ENCODE peak calls at places on chromosomes 11 and 22, in seven cellular contexts. One of them, this sample, is unnamed.

GRCh38 chr11:35407041-35407440 is 12.3 kb downstream of the SLC1A2 start:
- DNase-seq in AG08395: no peak
- DNase-seq in endothelial cell: no peak
- DNase-seq in cardiac muscle cell: no peak
- DNase-seq in stimulated activated CD4-positive, alpha-beta T cell treated with anti-CD3 and anti-CD28 coated beads, Interleukin-12 subunit alpha, Interleukin-12 subunit beta, amount 100 ng/mL, for 24 hours: no peak
- DNase-seq in GM23338: no peak
- DNase-seq in amniotic stem cell: no peak
- DNase-seq in this sample: no peak

GRCh38 chr11:46560300-46561025 is 33.4 kb downstream of the AMBRA1 start:
- DNase-seq in AG08395: peak; percentile 33
- DNase-seq in endothelial cell: no peak
- DNase-seq in cardiac muscle cell: peak; percentile 55
- DNase-seq in stimulated activated CD4-positive, alpha-beta T cell treated with anti-CD3 and anti-CD28 coated beads, Interleukin-12 subunit alpha, Interleukin-12 subunit beta, amount 100 ng/mL, for 24 hours: no peak
- DNase-seq in GM23338: no peak
- DNase-seq in amniotic stem cell: no peak
- DNase-seq in this sample: peak; percentile 32

GRCh38 chr11:9575531-9576240 is 2.2 kb downstream of the WEE1 start:
- DNase-seq in AG08395: no peak
- DNase-seq in endothelial cell: no peak
- DNase-seq in cardiac muscle cell: no peak
- DNase-seq in stimulated activated CD4-positive, alpha-beta T cell treated with anti-CD3 and anti-CD28 coated beads, Interleukin-12 subunit alpha, Interleukin-12 subunit beta, amount 100 ng/mL, for 24 hours: no peak
- DNase-seq in GM23338: no peak
- DNase-seq in amniotic stem cell: no peak
- DNase-seq in this sample: no peak

GRCh38 chr11:134503596-134503995 is 91.6 kb upstream of the B3GAT1 start:
- DNase-seq in AG08395: no peak
- DNase-seq in endothelial cell: no peak
- DNase-seq in cardiac muscle cell: no peak
- DNase-seq in stimulated activated CD4-positive, alpha-beta T cell treated with anti-CD3 and anti-CD28 coated beads, Interleukin-12 subunit alpha, Interleukin-12 subunit beta, amount 100 ng/mL, for 24 hours: no peak
- DNase-seq in GM23338: no peak
- DNase-seq in amniotic stem cell: no peak
- DNase-seq in this sample: no peak

GRCh38 chr11:46438211-46438610 is 46.6 kb upstream of the CHRM4 start:
- DNase-seq in AG08395: no peak
- DNase-seq in endothelial cell: no peak
- DNase-seq in cardiac muscle cell: no peak
- DNase-seq in stimulated activated CD4-positive, alpha-beta T cell treated with anti-CD3 and anti-CD28 coated beads, Interleukin-12 subunit alpha, Interleukin-12 subunit beta, amount 100 ng/mL, for 24 hours: no peak
- DNase-seq in GM23338: no peak
- DNase-seq in amniotic stem cell: no peak
- DNase-seq in this sample: no peak

GRCh38 chr11:827146-827860 is 416 bp upstream of the CRACR2B start:
- DNase-seq in AG08395: no peak
- DNase-seq in endothelial cell: peak; percentile 35
- DNase-seq in cardiac muscle cell: no peak
- DNase-seq in stimulated activated CD4-positive, alpha-beta T cell treated with anti-CD3 and anti-CD28 coated beads, Interleukin-12 subunit alpha, Interleukin-12 subunit beta, amount 100 ng/mL, for 24 hours: no peak
- DNase-seq in GM23338: peak; percentile 87
- DNase-seq in amniotic stem cell: no peak
- DNase-seq in this sample: no peak

GRCh38 chr11:1675536-1676253 is 21.3 kb upstream of the KRTAP5-6 start:
- DNase-seq in AG08395: no peak
- DNase-seq in endothelial cell: no peak
- DNase-seq in cardiac muscle cell: no peak
- DNase-seq in stimulated activated CD4-positive, alpha-beta T cell treated with anti-CD3 and anti-CD28 coated beads, Interleukin-12 subunit alpha, Interleukin-12 subunit beta, amount 100 ng/mL, for 24 hours: no peak
- DNase-seq in GM23338: no peak
- DNase-seq in amniotic stem cell: no peak
- DNase-seq in this sample: no peak

GRCh38 chr11:67563354-67564114 is 20.1 kb upstream of the GSTP1 start:
- DNase-seq in AG08395: peak; percentile 68
- DNase-seq in endothelial cell: no peak
- DNase-seq in cardiac muscle cell: peak; percentile 90
- DNase-seq in stimulated activated CD4-positive, alpha-beta T cell treated with anti-CD3 and anti-CD28 coated beads, Interleukin-12 subunit alpha, Interleukin-12 subunit beta, amount 100 ng/mL, for 24 hours: no peak
- DNase-seq in GM23338: no peak
- DNase-seq in amniotic stem cell: peak; percentile 2
- DNase-seq in this sample: peak; percentile 66

GRCh38 chr11:102410382-102410784 is 42.2 kb downstream of the TMEM123 start:
- DNase-seq in AG08395: peak; percentile 49
- DNase-seq in endothelial cell: no peak
- DNase-seq in cardiac muscle cell: peak; percentile 64
- DNase-seq in stimulated activated CD4-positive, alpha-beta T cell treated with anti-CD3 and anti-CD28 coated beads, Interleukin-12 subunit alpha, Interleukin-12 subunit beta, amount 100 ng/mL, for 24 hours: no peak
- DNase-seq in GM23338: peak; percentile 32
- DNase-seq in amniotic stem cell: no peak
- DNase-seq in this sample: peak; percentile 26

GRCh38 chr11:72410956-72411355 is 23.4 kb downstream of the CLPB start:
- DNase-seq in AG08395: no peak
- DNase-seq in endothelial cell: no peak
- DNase-seq in cardiac muscle cell: no peak
- DNase-seq in stimulated activated CD4-positive, alpha-beta T cell treated with anti-CD3 and anti-CD28 coated beads, Interleukin-12 subunit alpha, Interleukin-12 subunit beta, amount 100 ng/mL, for 24 hours: no peak
- DNase-seq in GM23338: no peak
- DNase-seq in amniotic stem cell: no peak
- DNase-seq in this sample: no peak

GRCh38 chr11:76670475-76671235 is at the start of gene LRRC32:
- DNase-seq in AG08395: peak; percentile 30
- DNase-seq in endothelial cell: peak; percentile 67
- DNase-seq in cardiac muscle cell: peak; percentile 55
- DNase-seq in stimulated activated CD4-positive, alpha-beta T cell treated with anti-CD3 and anti-CD28 coated beads, Interleukin-12 subunit alpha, Interleukin-12 subunit beta, amount 100 ng/mL, for 24 hours: no peak
- DNase-seq in GM23338: peak; percentile 62
- DNase-seq in amniotic stem cell: no peak
- DNase-seq in this sample: peak; percentile 75

GRCh38 chr22:19056951-19057401 is 65.2 kb downstream of the DGCR2 start:
- DNase-seq in AG08395: no peak
- DNase-seq in endothelial cell: no peak
- DNase-seq in cardiac muscle cell: no peak
- DNase-seq in stimulated activated CD4-positive, alpha-beta T cell treated with anti-CD3 and anti-CD28 coated beads, Interleukin-12 subunit alpha, Interleukin-12 subunit beta, amount 100 ng/mL, for 24 hours: no peak
- DNase-seq in GM23338: no peak
- DNase-seq in amniotic stem cell: no peak
- DNase-seq in this sample: no peak

GRCh38 chr11:66904561-66904960 is 47.7 kb downstream of the LRFN4 start:
- DNase-seq in AG08395: no peak
- DNase-seq in endothelial cell: no peak
- DNase-seq in cardiac muscle cell: no peak
- DNase-seq in stimulated activated CD4-positive, alpha-beta T cell treated with anti-CD3 and anti-CD28 coated beads, Interleukin-12 subunit alpha, Interleukin-12 subunit beta, amount 100 ng/mL, for 24 hours: no peak
- DNase-seq in GM23338: no peak
- DNase-seq in amniotic stem cell: no peak
- DNase-seq in this sample: no peak

GRCh38 chr11:132200303-132200936 is 830.0 kb downstream of the NTM start:
- DNase-seq in AG08395: no peak
- DNase-seq in endothelial cell: no peak
- DNase-seq in cardiac muscle cell: no peak
- DNase-seq in stimulated activated CD4-positive, alpha-beta T cell treated with anti-CD3 and anti-CD28 coated beads, Interleukin-12 subunit alpha, Interleukin-12 subunit beta, amount 100 ng/mL, for 24 hours: no peak
- DNase-seq in GM23338: no peak
- DNase-seq in amniotic stem cell: no peak
- DNase-seq in this sample: no peak

GRCh38 chr22:36759481-36760159 is 16.3 kb downstream of the IFT27 start:
- DNase-seq in AG08395: no peak
- DNase-seq in endothelial cell: no peak
- DNase-seq in cardiac muscle cell: no peak
- DNase-seq in stimulated activated CD4-positive, alpha-beta T cell treated with anti-CD3 and anti-CD28 coated beads, Interleukin-12 subunit alpha, Interleukin-12 subunit beta, amount 100 ng/mL, for 24 hours: no peak
- DNase-seq in GM23338: no peak
- DNase-seq in amniotic stem cell: no peak
- DNase-seq in this sample: no peak

GRCh38 chr11:85182437-85183109 is 444.6 kb downstream of the DLG2 start:
- DNase-seq in AG08395: peak; percentile 11
- DNase-seq in endothelial cell: peak; percentile 27
- DNase-seq in cardiac muscle cell: no peak
- DNase-seq in stimulated activated CD4-positive, alpha-beta T cell treated with anti-CD3 and anti-CD28 coated beads, Interleukin-12 subunit alpha, Interleukin-12 subunit beta, amount 100 ng/mL, for 24 hours: no peak
- DNase-seq in GM23338: peak; percentile 87
- DNase-seq in amniotic stem cell: no peak
- DNase-seq in this sample: peak; percentile 13

GRCh38 chr11:3840289-3840869 is 380 bp downstream of the RHOG start:
- DNase-seq in AG08395: no peak
- DNase-seq in endothelial cell: no peak
- DNase-seq in cardiac muscle cell: no peak
- DNase-seq in stimulated activated CD4-positive, alpha-beta T cell treated with anti-CD3 and anti-CD28 coated beads, Interleukin-12 subunit alpha, Interleukin-12 subunit beta, amount 100 ng/mL, for 24 hours: no peak
- DNase-seq in GM23338: peak; percentile 51
- DNase-seq in amniotic stem cell: no peak
- DNase-seq in this sample: no peak

GRCh38 chr22:39522567-39523300 is 2.4 kb downstream of the ATF4 start:
- DNase-seq in AG08395: no peak
- DNase-seq in endothelial cell: no peak
- DNase-seq in cardiac muscle cell: peak; percentile 72
- DNase-seq in stimulated activated CD4-positive, alpha-beta T cell treated with anti-CD3 and anti-CD28 coated beads, Interleukin-12 subunit alpha, Interleukin-12 subunit beta, amount 100 ng/mL, for 24 hours: no peak
- DNase-seq in GM23338: no peak
- DNase-seq in amniotic stem cell: no peak
- DNase-seq in this sample: peak; percentile 40

GRCh38 chr22:20239063-20239950 is 28.8 kb downstream of the RTN4R start:
- DNase-seq in AG08395: peak; percentile 41
- DNase-seq in endothelial cell: no peak
- DNase-seq in cardiac muscle cell: peak; percentile 32
- DNase-seq in stimulated activated CD4-positive, alpha-beta T cell treated with anti-CD3 and anti-CD28 coated beads, Interleukin-12 subunit alpha, Interleukin-12 subunit beta, amount 100 ng/mL, for 24 hours: no peak
- DNase-seq in GM23338: no peak
- DNase-seq in amniotic stem cell: no peak
- DNase-seq in this sample: peak; percentile 62

GRCh38 chr11:78812513-78813293 is 238.0 kb upstream of the NARS2 start:
- DNase-seq in AG08395: no peak
- DNase-seq in endothelial cell: no peak
- DNase-seq in cardiac muscle cell: no peak
- DNase-seq in stimulated activated CD4-positive, alpha-beta T cell treated with anti-CD3 and anti-CD28 coated beads, Interleukin-12 subunit alpha, Interleukin-12 subunit beta, amount 100 ng/mL, for 24 hours: no peak
- DNase-seq in GM23338: peak; percentile 28
- DNase-seq in amniotic stem cell: no peak
- DNase-seq in this sample: no peak

GRCh38 chr11:20609727-20610707 is 10.6 kb downstream of the SLC6A5 start:
- DNase-seq in AG08395: peak; percentile 80
- DNase-seq in endothelial cell: peak; percentile 95
- DNase-seq in cardiac muscle cell: peak; percentile 81
- DNase-seq in stimulated activated CD4-positive, alpha-beta T cell treated with anti-CD3 and anti-CD28 coated beads, Interleukin-12 subunit alpha, Interleukin-12 subunit beta, amount 100 ng/mL, for 24 hours: peak; percentile 65
- DNase-seq in GM23338: peak; percentile 94
- DNase-seq in amniotic stem cell: peak; percentile 10
- DNase-seq in this sample: peak; percentile 91

GRCh38 chr22:48863965-48864538 is 963.6 kb downstream of the BRD1 start:
- DNase-seq in AG08395: no peak
- DNase-seq in endothelial cell: no peak
- DNase-seq in cardiac muscle cell: no peak
- DNase-seq in stimulated activated CD4-positive, alpha-beta T cell treated with anti-CD3 and anti-CD28 coated beads, Interleukin-12 subunit alpha, Interleukin-12 subunit beta, amount 100 ng/mL, for 24 hours: no peak
- DNase-seq in GM23338: no peak
- DNase-seq in amniotic stem cell: no peak
- DNase-seq in this sample: no peak

GRCh38 chr22:38490915-38491314 is 15.2 kb downstream of the DDX17 start:
- DNase-seq in AG08395: no peak
- DNase-seq in endothelial cell: no peak
- DNase-seq in cardiac muscle cell: peak; percentile 70
- DNase-seq in stimulated activated CD4-positive, alpha-beta T cell treated with anti-CD3 and anti-CD28 coated beads, Interleukin-12 subunit alpha, Interleukin-12 subunit beta, amount 100 ng/mL, for 24 hours: no peak
- DNase-seq in GM23338: no peak
- DNase-seq in amniotic stem cell: no peak
- DNase-seq in this sample: peak; percentile 49

GRCh38 chr22:49623176-49623575 is 204.5 kb downstream of the BRD1 start:
- DNase-seq in AG08395: no peak
- DNase-seq in endothelial cell: no peak
- DNase-seq in cardiac muscle cell: no peak
- DNase-seq in stimulated activated CD4-positive, alpha-beta T cell treated with anti-CD3 and anti-CD28 coated beads, Interleukin-12 subunit alpha, Interleukin-12 subunit beta, amount 100 ng/mL, for 24 hours: no peak
- DNase-seq in GM23338: no peak
- DNase-seq in amniotic stem cell: no peak
- DNase-seq in this sample: no peak

GRCh38 chr11:50170115-50170514 is 137.4 kb downstream of the OR4C45 start:
- DNase-seq in AG08395: no peak
- DNase-seq in endothelial cell: no peak
- DNase-seq in cardiac muscle cell: no peak
- DNase-seq in stimulated activated CD4-positive, alpha-beta T cell treated with anti-CD3 and anti-CD28 coated beads, Interleukin-12 subunit alpha, Interleukin-12 subunit beta, amount 100 ng/mL, for 24 hours: no peak
- DNase-seq in GM23338: no peak
- DNase-seq in amniotic stem cell: no peak
- DNase-seq in this sample: no peak

GRCh38 chr11:106585061-106585460 is 433.2 kb downstream of the GUCY1A2 start:
- DNase-seq in AG08395: peak; percentile 47
- DNase-seq in endothelial cell: peak; percentile 11
- DNase-seq in cardiac muscle cell: peak; percentile 57
- DNase-seq in stimulated activated CD4-positive, alpha-beta T cell treated with anti-CD3 and anti-CD28 coated beads, Interleukin-12 subunit alpha, Interleukin-12 subunit beta, amount 100 ng/mL, for 24 hours: no peak
- DNase-seq in GM23338: peak; percentile 63
- DNase-seq in amniotic stem cell: no peak
- DNase-seq in this sample: peak; percentile 49

GRCh38 chr11:44886765-44887164 is 63.9 kb downstream of the TP53I11 start:
- DNase-seq in AG08395: peak; percentile 93
- DNase-seq in endothelial cell: no peak
- DNase-seq in cardiac muscle cell: peak; percentile 71
- DNase-seq in stimulated activated CD4-positive, alpha-beta T cell treated with anti-CD3 and anti-CD28 coated beads, Interleukin-12 subunit alpha, Interleukin-12 subunit beta, amount 100 ng/mL, for 24 hours: no peak
- DNase-seq in GM23338: no peak
- DNase-seq in amniotic stem cell: peak; percentile 6
- DNase-seq in this sample: peak; percentile 88

GRCh38 chr11:69044111-69045013 is 4.4 kb upstream of the TPCN2 start:
- DNase-seq in AG08395: peak; percentile 85
- DNase-seq in endothelial cell: peak; percentile 63
- DNase-seq in cardiac muscle cell: peak; percentile 65
- DNase-seq in stimulated activated CD4-positive, alpha-beta T cell treated with anti-CD3 and anti-CD28 coated beads, Interleukin-12 subunit alpha, Interleukin-12 subunit beta, amount 100 ng/mL, for 24 hours: no peak
- DNase-seq in GM23338: peak; percentile 88
- DNase-seq in amniotic stem cell: peak; percentile 6
- DNase-seq in this sample: peak; percentile 81

GRCh38 chr11:66866420-66867010 is 9.7 kb downstream of the LRFN4 start:
- DNase-seq in AG08395: no peak
- DNase-seq in endothelial cell: no peak
- DNase-seq in cardiac muscle cell: no peak
- DNase-seq in stimulated activated CD4-positive, alpha-beta T cell treated with anti-CD3 and anti-CD28 coated beads, Interleukin-12 subunit alpha, Interleukin-12 subunit beta, amount 100 ng/mL, for 24 hours: no peak
- DNase-seq in GM23338: no peak
- DNase-seq in amniotic stem cell: no peak
- DNase-seq in this sample: no peak

GRCh38 chr11:29224739-29225384 is 792.0 kb downstream of the KCNA4 start:
- DNase-seq in AG08395: no peak
- DNase-seq in endothelial cell: no peak
- DNase-seq in cardiac muscle cell: no peak
- DNase-seq in stimulated activated CD4-positive, alpha-beta T cell treated with anti-CD3 and anti-CD28 coated beads, Interleukin-12 subunit alpha, Interleukin-12 subunit beta, amount 100 ng/mL, for 24 hours: no peak
- DNase-seq in GM23338: peak; percentile 43
- DNase-seq in amniotic stem cell: no peak
- DNase-seq in this sample: no peak

GRCh38 chr22:10961043-10961860 is 4566.7 kb upstream of the OR11H1 start:
- DNase-seq in AG08395: no peak
- DNase-seq in endothelial cell: no peak
- DNase-seq in cardiac muscle cell: no peak
- DNase-seq in stimulated activated CD4-positive, alpha-beta T cell treated with anti-CD3 and anti-CD28 coated beads, Interleukin-12 subunit alpha, Interleukin-12 subunit beta, amount 100 ng/mL, for 24 hours: no peak
- DNase-seq in GM23338: no peak
- DNase-seq in amniotic stem cell: no peak
- DNase-seq in this sample: peak; percentile 8

GRCh38 chr11:69823641-69824285 is 4.5 kb upstream of the FGF3 start:
- DNase-seq in AG08395: no peak
- DNase-seq in endothelial cell: no peak
- DNase-seq in cardiac muscle cell: no peak
- DNase-seq in stimulated activated CD4-positive, alpha-beta T cell treated with anti-CD3 and anti-CD28 coated beads, Interleukin-12 subunit alpha, Interleukin-12 subunit beta, amount 100 ng/mL, for 24 hours: no peak
- DNase-seq in GM23338: no peak
- DNase-seq in amniotic stem cell: no peak
- DNase-seq in this sample: no peak

GRCh38 chr22:47567126-47567730 is 804.8 kb downstream of the TBC1D22A start:
- DNase-seq in AG08395: no peak
- DNase-seq in endothelial cell: no peak
- DNase-seq in cardiac muscle cell: no peak
- DNase-seq in stimulated activated CD4-positive, alpha-beta T cell treated with anti-CD3 and anti-CD28 coated beads, Interleukin-12 subunit alpha, Interleukin-12 subunit beta, amount 100 ng/mL, for 24 hours: no peak
- DNase-seq in GM23338: no peak
- DNase-seq in amniotic stem cell: no peak
- DNase-seq in this sample: no peak

GRCh38 chr11:64611176-64611575 is 20.2 kb downstream of the SLC22A12 start:
- DNase-seq in AG08395: no peak
- DNase-seq in endothelial cell: no peak
- DNase-seq in cardiac muscle cell: no peak
- DNase-seq in stimulated activated CD4-positive, alpha-beta T cell treated with anti-CD3 and anti-CD28 coated beads, Interleukin-12 subunit alpha, Interleukin-12 subunit beta, amount 100 ng/mL, for 24 hours: no peak
- DNase-seq in GM23338: no peak
- DNase-seq in amniotic stem cell: no peak
- DNase-seq in this sample: no peak

GRCh38 chr22:42562282-42562681 is 8.5 kb downstream of the SERHL2 start:
- DNase-seq in AG08395: no peak
- DNase-seq in endothelial cell: no peak
- DNase-seq in cardiac muscle cell: no peak
- DNase-seq in stimulated activated CD4-positive, alpha-beta T cell treated with anti-CD3 and anti-CD28 coated beads, Interleukin-12 subunit alpha, Interleukin-12 subunit beta, amount 100 ng/mL, for 24 hours: no peak
- DNase-seq in GM23338: peak; percentile 32
- DNase-seq in amniotic stem cell: no peak
- DNase-seq in this sample: no peak

GRCh38 chr11:128522943-128523518 is 64.3 kb downstream of the ETS1 start:
- DNase-seq in AG08395: no peak
- DNase-seq in endothelial cell: no peak
- DNase-seq in cardiac muscle cell: no peak
- DNase-seq in stimulated activated CD4-positive, alpha-beta T cell treated with anti-CD3 and anti-CD28 coated beads, Interleukin-12 subunit alpha, Interleukin-12 subunit beta, amount 100 ng/mL, for 24 hours: peak; percentile 64
- DNase-seq in GM23338: no peak
- DNase-seq in amniotic stem cell: no peak
- DNase-seq in this sample: no peak

GRCh38 chr11:34594603-34595002 is 26.3 kb upstream of the EHF start:
- DNase-seq in AG08395: no peak
- DNase-seq in endothelial cell: no peak
- DNase-seq in cardiac muscle cell: no peak
- DNase-seq in stimulated activated CD4-positive, alpha-beta T cell treated with anti-CD3 and anti-CD28 coated beads, Interleukin-12 subunit alpha, Interleukin-12 subunit beta, amount 100 ng/mL, for 24 hours: no peak
- DNase-seq in GM23338: no peak
- DNase-seq in amniotic stem cell: no peak
- DNase-seq in this sample: no peak

GRCh38 chr22:36215976-36216375 is 14.4 kb upstream of the APOL4 start:
- DNase-seq in AG08395: no peak
- DNase-seq in endothelial cell: no peak
- DNase-seq in cardiac muscle cell: no peak
- DNase-seq in stimulated activated CD4-positive, alpha-beta T cell treated with anti-CD3 and anti-CD28 coated beads, Interleukin-12 subunit alpha, Interleukin-12 subunit beta, amount 100 ng/mL, for 24 hours: no peak
- DNase-seq in GM23338: no peak
- DNase-seq in amniotic stem cell: no peak
- DNase-seq in this sample: no peak